ENCODE peak calls at places on chromosome 20, in ten cellular contexts. One of them, this sample, is unnamed.

GRCh38 chr20:34916774-34917354 is 38.7 kb downstream of the GSS start:
- DNase-seq in B cell: no peak
- DNase-seq in cardiac muscle cell: no peak
- DNase-seq in iPS-NIHi11: no peak
- DNase-seq in NCI-H2081: no peak
- DNase-seq in activated CD8-positive, alpha-beta memory T cell treated with anti-CD3 and anti-CD28 coated beads for 24 hours: no peak
- DNase-seq in Karpas-422: no peak
- DNase-seq in left kidney: no peak
- DNase-seq in stimulated activated CD8-positive, alpha-beta memory T cell treated with anti-CD3 and anti-CD28 coated beads, Interleukin-7, amount 100 ng/mL, for 48 hours: no peak
- DNase-seq in activated gamma-delta T cell treated with Interleukin-2 at 50 U/mL for 16 hours: no peak
- DNase-seq in this sample: no peak

GRCh38 chr20:36493801-36494114 is 47.6 kb upstream of the MYL9 start:
- DNase-seq in B cell: no peak
- DNase-seq in cardiac muscle cell: peak; percentile 76
- DNase-seq in iPS-NIHi11: no peak
- DNase-seq in NCI-H2081: no peak
- DNase-seq in activated CD8-positive, alpha-beta memory T cell treated with anti-CD3 and anti-CD28 coated beads for 24 hours: no peak
- DNase-seq in Karpas-422: no peak
- DNase-seq in left kidney: no peak
- DNase-seq in stimulated activated CD8-positive, alpha-beta memory T cell treated with anti-CD3 and anti-CD28 coated beads, Interleukin-7, amount 100 ng/mL, for 48 hours: no peak
- DNase-seq in activated gamma-delta T cell treated with Interleukin-2 at 50 U/mL for 16 hours: no peak
- DNase-seq in this sample: no peak

GRCh38 chr20:15734054-15734453 is 839.2 kb downstream of the KIF16B start:
- DNase-seq in B cell: no peak
- DNase-seq in cardiac muscle cell: no peak
- DNase-seq in iPS-NIHi11: no peak
- DNase-seq in NCI-H2081: no peak
- DNase-seq in activated CD8-positive, alpha-beta memory T cell treated with anti-CD3 and anti-CD28 coated beads for 24 hours: no peak
- DNase-seq in Karpas-422: no peak
- DNase-seq in left kidney: no peak
- DNase-seq in stimulated activated CD8-positive, alpha-beta memory T cell treated with anti-CD3 and anti-CD28 coated beads, Interleukin-7, amount 100 ng/mL, for 48 hours: no peak
- DNase-seq in activated gamma-delta T cell treated with Interleukin-2 at 50 U/mL for 16 hours: no peak
- DNase-seq in this sample: no peak

GRCh38 chr20:50344232-50345071 is 153.8 kb downstream of the CEBPB start:
- DNase-seq in B cell: no peak
- DNase-seq in cardiac muscle cell: no peak
- DNase-seq in iPS-NIHi11: no peak
- DNase-seq in NCI-H2081: no peak
- DNase-seq in activated CD8-positive, alpha-beta memory T cell treated with anti-CD3 and anti-CD28 coated beads for 24 hours: no peak
- DNase-seq in Karpas-422: peak; percentile 62
- DNase-seq in left kidney: no peak
- DNase-seq in stimulated activated CD8-positive, alpha-beta memory T cell treated with anti-CD3 and anti-CD28 coated beads, Interleukin-7, amount 100 ng/mL, for 48 hours: no peak
- DNase-seq in activated gamma-delta T cell treated with Interleukin-2 at 50 U/mL for 16 hours: no peak
- DNase-seq in this sample: no peak

GRCh38 chr20:49404461-49404860 is 78.0 kb downstream of the KCNB1 start:
- DNase-seq in B cell: no peak
- DNase-seq in cardiac muscle cell: no peak
- DNase-seq in iPS-NIHi11: no peak
- DNase-seq in NCI-H2081: no peak
- DNase-seq in activated CD8-positive, alpha-beta memory T cell treated with anti-CD3 and anti-CD28 coated beads for 24 hours: no peak
- DNase-seq in Karpas-422: no peak
- DNase-seq in left kidney: no peak
- DNase-seq in stimulated activated CD8-positive, alpha-beta memory T cell treated with anti-CD3 and anti-CD28 coated beads, Interleukin-7, amount 100 ng/mL, for 48 hours: no peak
- DNase-seq in activated gamma-delta T cell treated with Interleukin-2 at 50 U/mL for 16 hours: no peak
- DNase-seq in this sample: no peak

GRCh38 chr20:35891375-35891774 is 62.9 kb downstream of the SCAND1 start:
- DNase-seq in B cell: no peak
- DNase-seq in cardiac muscle cell: peak; percentile 32
- DNase-seq in iPS-NIHi11: no peak
- DNase-seq in NCI-H2081: no peak
- DNase-seq in activated CD8-positive, alpha-beta memory T cell treated with anti-CD3 and anti-CD28 coated beads for 24 hours: no peak
- DNase-seq in Karpas-422: no peak
- DNase-seq in left kidney: no peak
- DNase-seq in stimulated activated CD8-positive, alpha-beta memory T cell treated with anti-CD3 and anti-CD28 coated beads, Interleukin-7, amount 100 ng/mL, for 48 hours: no peak
- DNase-seq in activated gamma-delta T cell treated with Interleukin-2 at 50 U/mL for 16 hours: no peak
- DNase-seq in this sample: no peak

GRCh38 chr20:8578191-8578690 is 446.2 kb downstream of the PLCB1 start:
- DNase-seq in B cell: no peak
- DNase-seq in cardiac muscle cell: no peak
- DNase-seq in iPS-NIHi11: no peak
- DNase-seq in NCI-H2081: no peak
- DNase-seq in activated CD8-positive, alpha-beta memory T cell treated with anti-CD3 and anti-CD28 coated beads for 24 hours: no peak
- DNase-seq in Karpas-422: no peak
- DNase-seq in left kidney: peak; percentile 24
- DNase-seq in stimulated activated CD8-positive, alpha-beta memory T cell treated with anti-CD3 and anti-CD28 coated beads, Interleukin-7, amount 100 ng/mL, for 48 hours: no peak
- DNase-seq in activated gamma-delta T cell treated with Interleukin-2 at 50 U/mL for 16 hours: no peak
- DNase-seq in this sample: no peak

GRCh38 chr20:10982692-10983091 is 308.9 kb upstream of the JAG1 start:
- DNase-seq in B cell: no peak
- DNase-seq in cardiac muscle cell: peak; percentile 87
- DNase-seq in iPS-NIHi11: peak; percentile 42
- DNase-seq in NCI-H2081: no peak
- DNase-seq in activated CD8-positive, alpha-beta memory T cell treated with anti-CD3 and anti-CD28 coated beads for 24 hours: no peak
- DNase-seq in Karpas-422: no peak
- DNase-seq in left kidney: peak; percentile 62
- DNase-seq in stimulated activated CD8-positive, alpha-beta memory T cell treated with anti-CD3 and anti-CD28 coated beads, Interleukin-7, amount 100 ng/mL, for 48 hours: no peak
- DNase-seq in activated gamma-delta T cell treated with Interleukin-2 at 50 U/mL for 16 hours: no peak
- DNase-seq in this sample: peak; percentile 53

GRCh38 chr20:63284544-63284949 is 8.4 kb upstream of the COL20A1 start:
- DNase-seq in B cell: no peak
- DNase-seq in cardiac muscle cell: no peak
- DNase-seq in iPS-NIHi11: no peak
- DNase-seq in NCI-H2081: no peak
- DNase-seq in activated CD8-positive, alpha-beta memory T cell treated with anti-CD3 and anti-CD28 coated beads for 24 hours: no peak
- DNase-seq in Karpas-422: no peak
- DNase-seq in left kidney: no peak
- DNase-seq in stimulated activated CD8-positive, alpha-beta memory T cell treated with anti-CD3 and anti-CD28 coated beads, Interleukin-7, amount 100 ng/mL, for 48 hours: no peak
- DNase-seq in activated gamma-delta T cell treated with Interleukin-2 at 50 U/mL for 16 hours: no peak
- DNase-seq in this sample: no peak

GRCh38 chr20:34515484-34516037 is 661 bp upstream of the DYNLRB1 start:
- DNase-seq in B cell: peak; percentile 67
- DNase-seq in cardiac muscle cell: peak; percentile 32
- DNase-seq in iPS-NIHi11: peak; percentile 79
- DNase-seq in NCI-H2081: peak; percentile 77
- DNase-seq in activated CD8-positive, alpha-beta memory T cell treated with anti-CD3 and anti-CD28 coated beads for 24 hours: peak; percentile 88
- DNase-seq in Karpas-422: peak; percentile 87
- DNase-seq in left kidney: peak; percentile 93
- DNase-seq in stimulated activated CD8-positive, alpha-beta memory T cell treated with anti-CD3 and anti-CD28 coated beads, Interleukin-7, amount 100 ng/mL, for 48 hours: peak; percentile 57
- DNase-seq in activated gamma-delta T cell treated with Interleukin-2 at 50 U/mL for 16 hours: peak; percentile 64
- DNase-seq in this sample: peak; percentile 91

GRCh38 chr20:1893721-1894470 is 1.3 kb upstream of the SIRPA start:
- DNase-seq in B cell: peak; percentile 58
- DNase-seq in cardiac muscle cell: no peak
- DNase-seq in iPS-NIHi11: no peak
- DNase-seq in NCI-H2081: no peak
- DNase-seq in activated CD8-positive, alpha-beta memory T cell treated with anti-CD3 and anti-CD28 coated beads for 24 hours: no peak
- DNase-seq in Karpas-422: no peak
- DNase-seq in left kidney: peak; percentile 59
- DNase-seq in stimulated activated CD8-positive, alpha-beta memory T cell treated with anti-CD3 and anti-CD28 coated beads, Interleukin-7, amount 100 ng/mL, for 48 hours: no peak
- DNase-seq in activated gamma-delta T cell treated with Interleukin-2 at 50 U/mL for 16 hours: no peak
- DNase-seq in this sample: no peak